ENCODE peak calls at places on chromosome 21, in seven cellular contexts. One of them, this sample, is unnamed.

GRCh38 chr21:42834730-42835191 is 44.6 kb downstream of the WDR4 start:
- DNase-seq in mesenchymal stem cell: no peak
- DNase-seq in IMR-90: no peak
- DNase-seq in trophoblast cell: no peak
- DNase-seq in H1: peak
- DNase-seq in neuronal stem cell: no peak
- DNase-seq in mesendoderm: no peak
- DNase-seq in this sample: no peak

GRCh38 chr21:41991659-41992058 is 18.5 kb downstream of the ZBTB21 start:
- DNase-seq in H1: no peak
- DNase-seq in neuronal stem cell: no peak
- DNase-seq in mesendoderm: no peak
- DNase-seq in mesenchymal stem cell: no peak
- DNase-seq in IMR-90: no peak
- DNase-seq in trophoblast cell: no peak
- DNase-seq in this sample: no peak

GRCh38 chr21:31524140-31524539 is 135.4 kb upstream of the SOD1 start:
- DNase-seq in trophoblast cell: no peak
- DNase-seq in mesenchymal stem cell: no peak
- DNase-seq in mesendoderm: peak
- DNase-seq in H1: peak
- DNase-seq in IMR-90: no peak
- DNase-seq in neuronal stem cell: no peak
- DNase-seq in this sample: peak

GRCh38 chr21:42336065-42336464 is 14.7 kb downstream of the TFF2 start:
- DNase-seq in IMR-90: peak
- DNase-seq in trophoblast cell: no peak
- DNase-seq in neuronal stem cell: no peak
- DNase-seq in mesendoderm: peak
- DNase-seq in H1: peak
- DNase-seq in mesenchymal stem cell: peak
- DNase-seq in this sample: peak

GRCh38 chr21:16084776-16085364 is 355.1 kb downstream of the USP25 start:
- DNase-seq in neuronal stem cell: no peak
- DNase-seq in mesenchymal stem cell: no peak
- DNase-seq in H1: no peak
- DNase-seq in trophoblast cell: no peak
- DNase-seq in mesendoderm: no peak
- DNase-seq in IMR-90: peak
- DNase-seq in this sample: no peak

GRCh38 chr21:37006243-37006520 is 320 bp upstream of the RIPPLY3 start:
- DNase-seq in IMR-90: no peak
- DNase-seq in mesenchymal stem cell: no peak
- DNase-seq in trophoblast cell: no peak
- DNase-seq in neuronal stem cell: no peak
- DNase-seq in H1: peak
- DNase-seq in mesendoderm: no peak
- DNase-seq in this sample: no peak

GRCh38 chr21:46191257-46191685 is 7.0 kb upstream of the SPATC1L start:
- DNase-seq in trophoblast cell: peak
- DNase-seq in IMR-90: peak
- DNase-seq in H1: no peak
- DNase-seq in neuronal stem cell: no peak
- DNase-seq in mesenchymal stem cell: peak
- DNase-seq in mesendoderm: no peak
- DNase-seq in this sample: peak

GRCh38 chr21:16588433-16588860 is 858.7 kb downstream of the USP25 start:
- DNase-seq in IMR-90: peak
- DNase-seq in trophoblast cell: peak
- DNase-seq in mesenchymal stem cell: peak
- DNase-seq in neuronal stem cell: peak
- DNase-seq in mesendoderm: peak
- DNase-seq in H1: no peak
- DNase-seq in this sample: peak

GRCh38 chr21:42579456-42580075 is 65.9 kb downstream of the SLC37A1 start:
- DNase-seq in mesendoderm: no peak
- DNase-seq in mesenchymal stem cell: no peak
- DNase-seq in neuronal stem cell: no peak
- DNase-seq in IMR-90: no peak
- DNase-seq in trophoblast cell: peak
- DNase-seq in H1: no peak
- DNase-seq in this sample: no peak

GRCh38 chr21:46212721-46213484 is 15.7 kb downstream of the LSS start:
- DNase-seq in mesendoderm: no peak
- DNase-seq in IMR-90: no peak
- DNase-seq in H1: no peak
- DNase-seq in trophoblast cell: no peak
- DNase-seq in mesenchymal stem cell: no peak
- DNase-seq in neuronal stem cell: no peak
- DNase-seq in this sample: no peak

GRCh38 chr21:38853421-38853919 is 47.7 kb downstream of the ETS2 start:
- DNase-seq in trophoblast cell: peak
- DNase-seq in H1: peak
- DNase-seq in mesendoderm: no peak
- DNase-seq in IMR-90: peak
- DNase-seq in mesenchymal stem cell: peak
- DNase-seq in neuronal stem cell: no peak
- DNase-seq in this sample: no peak

GRCh38 chr21:15741510-15741909 is 11.7 kb downstream of the USP25 start:
- DNase-seq in mesendoderm: no peak
- DNase-seq in neuronal stem cell: no peak
- DNase-seq in trophoblast cell: no peak
- DNase-seq in mesenchymal stem cell: no peak
- DNase-seq in H1: no peak
- DNase-seq in IMR-90: peak
- DNase-seq in this sample: no peak

GRCh38 chr21:36169465-36170128 is 13.0 kb downstream of the DOP1B start:
- DNase-seq in IMR-90: no peak
- DNase-seq in neuronal stem cell: no peak
- DNase-seq in H1: no peak
- DNase-seq in trophoblast cell: no peak
- DNase-seq in mesendoderm: peak
- DNase-seq in mesenchymal stem cell: no peak
- DNase-seq in this sample: peak

GRCh38 chr21:14548751-14549150 is 2.6 kb upstream of the SAMSN1 start:
- DNase-seq in trophoblast cell: peak
- DNase-seq in mesendoderm: no peak
- DNase-seq in mesenchymal stem cell: no peak
- DNase-seq in IMR-90: no peak
- DNase-seq in H1: no peak
- DNase-seq in neuronal stem cell: no peak
- DNase-seq in this sample: no peak

GRCh38 chr21:38351961-38352521 is 95.2 kb downstream of the KCNJ15 start:
- DNase-seq in IMR-90: peak
- DNase-seq in H1: no peak
- DNase-seq in mesendoderm: peak
- DNase-seq in mesenchymal stem cell: peak
- DNase-seq in neuronal stem cell: no peak
- DNase-seq in trophoblast cell: peak
- DNase-seq in this sample: no peak

GRCh38 chr21:27155130-27155500 is 188.2 kb upstream of the ADAMTS5 start:
- DNase-seq in trophoblast cell: no peak
- DNase-seq in mesendoderm: no peak
- DNase-seq in IMR-90: no peak
- DNase-seq in H1: no peak
- DNase-seq in neuronal stem cell: no peak
- DNase-seq in mesenchymal stem cell: no peak
- DNase-seq in this sample: no peak

GRCh38 chr21:27158967-27159366 is 192.1 kb upstream of the ADAMTS5 start:
- DNase-seq in IMR-90: no peak
- DNase-seq in mesendoderm: peak
- DNase-seq in mesenchymal stem cell: no peak
- DNase-seq in H1: no peak
- DNase-seq in neuronal stem cell: no peak
- DNase-seq in trophoblast cell: no peak
- DNase-seq in this sample: no peak

GRCh38 chr21:27154451-27155129 is 187.7 kb upstream of the ADAMTS5 start:
- DNase-seq in IMR-90: peak
- DNase-seq in H1: no peak
- DNase-seq in trophoblast cell: no peak
- DNase-seq in neuronal stem cell: no peak
- DNase-seq in mesendoderm: no peak
- DNase-seq in mesenchymal stem cell: no peak
- DNase-seq in this sample: no peak

GRCh38 chr21:27157097-27157496 is 190.2 kb upstream of the ADAMTS5 start:
- DNase-seq in IMR-90: no peak
- DNase-seq in trophoblast cell: no peak
- DNase-seq in H1: no peak
- DNase-seq in mesendoderm: no peak
- DNase-seq in mesenchymal stem cell: no peak
- DNase-seq in neuronal stem cell: no peak
- DNase-seq in this sample: no peak

DNA sequence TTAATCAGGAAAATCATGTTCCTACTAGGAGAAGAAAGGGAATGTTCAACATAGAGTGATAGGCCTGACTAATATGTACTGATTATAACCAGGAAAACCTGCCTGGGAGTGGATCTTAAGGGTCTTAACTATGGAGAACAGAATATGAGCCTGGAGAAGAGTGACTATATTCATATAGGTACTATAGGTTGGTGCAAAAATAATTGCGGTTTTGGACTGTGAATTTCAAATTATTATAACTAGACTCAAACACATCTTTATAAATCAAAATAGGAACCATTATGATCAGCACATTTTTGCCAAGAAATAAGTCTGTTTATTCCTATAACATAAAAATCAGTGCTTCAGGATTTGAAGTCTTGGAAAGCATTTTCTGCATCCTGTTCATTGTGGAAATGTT is 189.8 kb upstream of the ADAMTS5 start:
- DNase-seq in trophoblast cell: no peak
- DNase-seq in mesenchymal stem cell: no peak
- DNase-seq in mesendoderm: no peak
- DNase-seq in neuronal stem cell: no peak
- DNase-seq in H1: no peak
- DNase-seq in IMR-90: no peak
- DNase-seq in this sample: no peak
- H3K27ac ChIP-seq in trophoblast cell: no peak
- H3K27ac ChIP-seq in mesenchymal stem cell: no peak
- H3K27ac ChIP-seq in mesendoderm: no peak
- H3K27ac ChIP-seq in neuronal stem cell: no peak
- H3K27ac ChIP-seq in H1: no peak
- H3K27ac ChIP-seq in IMR-90: no peak
- H3K27ac ChIP-seq in this sample: no peak

GRCh38 chr21:44779417-44780139 is 22.0 kb downstream of the UBE2G2 start:
- DNase-seq in IMR-90: no peak
- DNase-seq in neuronal stem cell: no peak
- DNase-seq in mesenchymal stem cell: no peak
- DNase-seq in mesendoderm: no peak
- DNase-seq in H1: no peak
- DNase-seq in trophoblast cell: peak
- DNase-seq in this sample: no peak
- H3K4ac ChIP-seq in IMR-90: no peak
- H3K4ac ChIP-seq in neuronal stem cell: no peak
- H3K4ac ChIP-seq in mesenchymal stem cell: no peak
- H3K4ac ChIP-seq in mesendoderm: no peak
- H3K4ac ChIP-seq in H1: no peak
- H3K4ac ChIP-seq in trophoblast cell: peak
- H3K4ac ChIP-seq in this sample: no peak

DNA sequence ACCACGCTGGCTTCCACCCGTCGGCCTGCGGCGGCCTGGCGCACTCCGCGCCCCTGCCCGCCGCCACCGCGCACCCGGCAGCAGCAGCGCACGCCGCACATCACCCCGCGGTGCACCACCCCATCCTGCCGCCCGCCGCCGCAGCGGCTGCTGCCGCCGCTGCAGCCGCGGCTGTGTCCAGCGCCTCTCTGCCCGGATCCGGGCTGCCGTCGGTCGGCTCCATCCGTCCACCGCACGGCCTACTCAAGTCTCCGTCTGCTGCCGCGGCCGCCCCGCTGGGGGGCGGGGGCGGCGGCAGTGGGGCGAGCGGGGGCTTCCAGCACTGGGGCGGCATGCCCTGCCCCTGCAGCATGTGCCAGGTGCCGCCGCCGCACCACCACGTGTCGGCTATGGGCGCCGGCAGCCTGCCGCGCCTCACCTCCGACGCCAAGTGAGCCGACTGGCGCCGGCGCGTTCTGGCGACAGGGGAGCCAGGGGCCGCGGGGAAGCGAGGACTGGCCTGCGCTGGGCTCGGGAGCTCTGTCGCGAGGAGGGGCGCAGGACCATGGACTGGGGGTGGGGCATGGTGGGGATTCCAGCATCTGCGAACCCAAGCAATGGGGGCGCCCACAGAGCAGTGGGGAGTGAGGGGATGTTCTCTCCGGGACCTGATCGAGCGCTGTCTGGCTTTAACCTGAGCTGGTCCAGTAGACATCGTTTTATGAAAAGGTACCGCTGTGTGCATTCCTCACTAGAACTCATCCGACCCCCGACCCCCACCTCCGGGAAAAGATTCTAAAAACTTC is 1.9 kb downstream of the OLIG2 start:
- DNase-seq in mesenchymal stem cell: no peak
- DNase-seq in mesendoderm: no peak
- DNase-seq in IMR-90: no peak
- DNase-seq in H1: peak
- DNase-seq in trophoblast cell: no peak
- DNase-seq in neuronal stem cell: no peak
- DNase-seq in this sample: peak
- H3K27ac ChIP-seq in mesenchymal stem cell: no peak
- H3K27ac ChIP-seq in mesendoderm: no peak
- H3K27ac ChIP-seq in IMR-90: no peak
- H3K27ac ChIP-seq in H1: no peak
- H3K27ac ChIP-seq in trophoblast cell: no peak
- H3K27ac ChIP-seq in neuronal stem cell: no peak
- H3K27ac ChIP-seq in this sample: no peak

DNA sequence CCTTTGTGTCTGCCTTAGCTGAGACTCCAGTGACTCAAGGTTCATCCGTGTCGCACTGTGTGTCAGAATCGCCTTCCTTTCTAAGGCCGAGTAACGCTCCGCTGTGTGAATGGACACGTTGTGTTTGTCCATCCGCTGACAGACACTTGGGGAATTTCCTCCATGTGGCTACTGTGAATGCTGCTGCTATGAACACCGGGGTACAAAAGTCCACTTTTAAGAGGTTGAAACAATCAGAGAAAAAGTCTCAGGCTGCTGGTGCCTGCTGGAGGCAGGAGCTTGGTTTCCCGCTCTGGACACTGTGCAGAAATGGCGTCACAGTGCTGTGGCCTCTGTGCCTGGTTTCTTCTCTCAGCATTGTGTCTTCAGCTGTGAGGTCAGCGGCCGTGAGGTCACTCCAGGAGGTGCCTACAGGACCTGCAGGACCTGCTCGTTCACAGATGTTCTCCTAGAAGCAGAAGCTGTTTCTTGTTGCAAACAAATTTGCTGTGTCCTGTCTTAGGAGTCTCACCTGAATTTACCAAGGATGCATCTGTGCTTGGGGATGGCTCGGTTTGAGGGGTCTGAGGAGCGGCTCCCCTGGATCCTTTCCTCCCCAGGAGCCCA is 34.2 kb downstream of the KRTAP10-1 start:
- DNase-seq in mesendoderm: no peak
- DNase-seq in neuronal stem cell: no peak
- DNase-seq in H1: no peak
- DNase-seq in IMR-90: no peak
- DNase-seq in trophoblast cell: no peak
- DNase-seq in mesenchymal stem cell: no peak
- DNase-seq in this sample: no peak
- H3K4ac ChIP-seq in mesendoderm: no peak
- H3K4ac ChIP-seq in neuronal stem cell: no peak
- H3K4ac ChIP-seq in H1: no peak
- H3K4ac ChIP-seq in IMR-90: no peak
- H3K4ac ChIP-seq in trophoblast cell: no peak
- H3K4ac ChIP-seq in mesenchymal stem cell: no peak
- H3K4ac ChIP-seq in this sample: no peak